ENCODE peak calls at places on chromosomes 16 and 17, in eight cellular contexts. O, B, R, S, H, P, F and L are unnamed samples.

GRCh38 chr17:82019905-82020873 is 2.5 kb downstream of the CENPX start:
- DNase-seq in O (no peak), B (peak; percentile 49), R (no peak), S (no peak), H (peak; percentile 36), P (no peak), F (peak; percentile 88), L (peak; percentile 67)

GRCh38 chr17:40433551-40434384 is 9.5 kb upstream of the IGFBP4 start:
- DNase-seq in O (no peak), B (no peak), R (no peak), S (no peak), H (no peak), P (no peak), F (no peak), L (no peak)

GRCh38 chr16:66159987-66160386 is 206.5 kb upstream of the CDH5 start:
- DNase-seq in O (no peak), B (no peak), R (no peak), S (no peak), H (peak; percentile 12), P (peak; percentile 30), F (no peak), L (no peak)

GRCh38 chr17:49359990-49360795 is 1.9 kb downstream of the ZNF652 start:
- DNase-seq in O (no peak), B (no peak), R (no peak), S (no peak), H (no peak), P (no peak), F (no peak), L (peak; percentile 46)

GRCh38 chr16:59201160-59201559 is 467.0 kb upstream of the GOT2 start:
- DNase-seq in O (no peak), B (no peak), R (no peak), S (no peak), H (no peak), P (no peak), F (no peak), L (no peak)

GRCh38 chr17:7685533-7686220 is 1.6 kb downstream of the TP53 start:
- DNase-seq in O (peak; percentile 94), B (peak; percentile 92), R (peak; percentile 90), S (peak; percentile 95), H (peak; percentile 96), P (peak; percentile 91), F (peak; percentile 88), L (peak; percentile 97)

GRCh38 chr17:8057691-8058114 is 18.8 kb downstream of the ALOX15B start:
- DNase-seq in O (peak; percentile 79), B (peak; percentile 87), R (no peak), S (peak; percentile 66), H (peak; percentile 82), P (peak; percentile 86), F (peak; percentile 83), L (peak; percentile 94)

GRCh38 chr17:40032322-40033320 is 17.4 kb downstream of the CSF3 start:
- DNase-seq in O (peak; percentile 97), B (no peak), R (no peak), S (no peak), H (no peak), P (no peak), F (no peak), L (no peak)

GRCh38 chr16:84462296-84463210 is 41.9 kb downstream of the MEAK7 start:
- DNase-seq in O (no peak), B (no peak), R (no peak), S (no peak), H (no peak), P (no peak), F (no peak), L (no peak)

GRCh38 chr17:59800530-59800942 is 92.2 kb downstream of the TUBD1 start:
- DNase-seq in O (no peak), B (no peak), R (no peak), S (no peak), H (peak; percentile 83), P (no peak), F (no peak), L (no peak)

GRCh38 chr17:65123757-65124675 is 13.2 kb upstream of the RGS9 start:
- DNase-seq in O (no peak), B (no peak), R (no peak), S (no peak), H (peak; percentile 75), P (no peak), F (no peak), L (peak; percentile 65)

GRCh38 chr16:79444522-79445040 is 156.0 kb downstream of the MAF start:
- DNase-seq in O (no peak), B (no peak), R (no peak), S (no peak), H (no peak), P (no peak), F (no peak), L (no peak)

GRCh38 chr16:68411086-68411485 is 37.2 kb downstream of the SMPD3 start:
- DNase-seq in O (no peak), B (no peak), R (no peak), S (no peak), H (no peak), P (no peak), F (no peak), L (no peak)

GRCh38 chr16:57446530-57447141 is 549 bp downstream of the CIAPIN1 start:
- DNase-seq in O (peak; percentile 48), B (peak; percentile 21), R (peak; percentile 64), S (no peak), H (peak; percentile 18), P (peak; percentile 53), F (peak; percentile 50), L (peak; percentile 69)

GRCh38 chr17:79987187-79987889 is 48.3 kb downstream of the TBC1D16 start:
- DNase-seq in O (no peak), B (no peak), R (no peak), S (no peak), H (peak; percentile 30), P (no peak), F (no peak), L (peak; percentile 39)

GRCh38 chr16:49280022-49280741 is 1.5 kb downstream of the CBLN1 start:
- DNase-seq in O (peak; percentile 25), B (no peak), R (no peak), S (no peak), H (no peak), P (no peak), F (no peak), L (no peak)

GRCh38 chr16:76650579-76650978 is 373.4 kb downstream of the CNTNAP4 start:
- DNase-seq in O (no peak), B (no peak), R (no peak), S (no peak), H (no peak), P (no peak), F (no peak), L (no peak)

GRCh38 chr16:54246454-54246821 is 40.1 kb downstream of the IRX3 start:
- DNase-seq in O (no peak), B (no peak), R (no peak), S (no peak), H (no peak), P (no peak), F (no peak), L (no peak)

GRCh38 chr17:37405955-37406634 is 541 bp downstream of the ACACA start:
- DNase-seq in O (no peak), B (no peak), R (no peak), S (no peak), H (peak; percentile 1), P (no peak), F (no peak), L (no peak)

GRCh38 chr16:84501077-84501735 is 3.3 kb downstream of the MEAK7 start:
- DNase-seq in O (no peak), B (peak; percentile 70), R (no peak), S (no peak), H (peak; percentile 68), P (peak; percentile 57), F (no peak), L (no peak)

GRCh38 chr16:74742051-74742481 is 32.6 kb downstream of the FA2H start:
- DNase-seq in O (peak; percentile 19), B (peak; percentile 45), R (no peak), S (no peak), H (peak; percentile 50), P (no peak), F (no peak), L (peak; percentile 22)

GRCh38 chr17:65850486-65850885 is 289.0 kb upstream of the AXIN2 start:
- DNase-seq in O (no peak), B (no peak), R (no peak), S (no peak), H (peak; percentile 7), P (peak; percentile 78), F (peak; percentile 10), L (peak; percentile 1)

GRCh38 chr16:12315330-12316138 is 339.0 kb downstream of the SNX29 start:
- DNase-seq in O (peak; percentile 48), B (no peak), R (no peak), S (no peak), H (no peak), P (no peak), F (no peak), L (no peak)

GRCh38 chr16:31636433-31636832 is 108.7 kb downstream of the AHSP start:
- DNase-seq in O (no peak), B (no peak), R (no peak), S (no peak), H (no peak), P (no peak), F (no peak), L (no peak)

GRCh38 chr17:59643159-59643857 is 23.6 kb downstream of the CLTC start:
- DNase-seq in O (no peak), B (no peak), R (no peak), S (no peak), H (peak; percentile 79), P (peak; percentile 37), F (no peak), L (no peak)

GRCh38 chr17:14308965-14309879 is 8.3 kb downstream of the HS3ST3B1 start:
- DNase-seq in O (peak; percentile 95), B (peak; percentile 92), R (peak; percentile 81), S (peak; percentile 49), H (peak; percentile 98), P (peak; percentile 97), F (peak; percentile 60), L (peak; percentile 96)

GRCh38 chr16:15466886-15467781 is 32.7 kb downstream of the BMERB1 start:
- DNase-seq in O (no peak), B (no peak), R (no peak), S (no peak), H (no peak), P (no peak), F (no peak), L (no peak)

GRCh38 chr17:27577124-27577761 is 53.7 kb upstream of the LGALS9 start:
- DNase-seq in O (peak; percentile 76), B (no peak), R (peak; percentile 55), S (peak; percentile 76), H (peak; percentile 74), P (peak; percentile 42), F (no peak), L (peak; percentile 56)